ENCODE peak calls at places on chromosomes 1 and 21, in five cellular contexts. Y is heart right ventricle; A is CD4-positive, alpha-beta T cell; L is adrenal gland; Q is BJ. U is an unnamed sample.

GRCh38 chr1:35810096-35810860 is 2.5 kb downstream of the AGO4 start:
- DNase-seq in Y (no peak), A (no peak), L (no peak), Q (no peak), U (no peak)

GRCh38 chr21:36791695-36792451 is 93.0 kb downstream of the SIM2 start:
- DNase-seq in Y (peak), A (no peak), L (peak), Q (no peak), U (no peak)

GRCh38 chr1:110464340-110464739 is 13.4 kb downstream of the PROK1 start:
- DNase-seq in Y (no peak), A (no peak), L (no peak), Q (peak), U (no peak)

GRCh38 chr1:201731142-201731541 is 97.8 kb upstream of the IPO9 start:
- DNase-seq in Y (no peak), A (no peak), L (no peak), Q (no peak), U (no peak)

GRCh38 chr1:17248781-17249180 is at the start of gene PADI3:
- DNase-seq in Y (no peak), A (no peak), L (no peak), Q (no peak), U (no peak)

GRCh38 chr1:28580706-28581530 is 11.1 kb upstream of the RAB42 start:
- DNase-seq in Y (no peak), A (peak), L (peak), Q (no peak), U (no peak)

GRCh38 chr1:87472716-87473115 is 144.0 kb downstream of the LMO4 start:
- DNase-seq in Y (no peak), A (no peak), L (no peak), Q (no peak), U (no peak)

GRCh38 chr1:166975361-166976129 is at the start of gene ILDR2:
- DNase-seq in Y (peak), A (peak), L (peak), Q (no peak), U (no peak)

GRCh38 chr1:204147392-204148097 is 4.3 kb downstream of the ETNK2 start:
- DNase-seq in Y (no peak), A (no peak), L (no peak), Q (no peak), U (no peak)

GRCh38 chr1:16048573-16049189 is 5.1 kb downstream of the CLCNKB start:
- DNase-seq in Y (peak), A (peak), L (no peak), Q (no peak), U (no peak)

GRCh38 chr1:211775208-211775607 is 55.4 kb downstream of the LPGAT1 start:
- DNase-seq in Y (no peak), A (no peak), L (no peak), Q (peak), U (no peak)

DNA sequence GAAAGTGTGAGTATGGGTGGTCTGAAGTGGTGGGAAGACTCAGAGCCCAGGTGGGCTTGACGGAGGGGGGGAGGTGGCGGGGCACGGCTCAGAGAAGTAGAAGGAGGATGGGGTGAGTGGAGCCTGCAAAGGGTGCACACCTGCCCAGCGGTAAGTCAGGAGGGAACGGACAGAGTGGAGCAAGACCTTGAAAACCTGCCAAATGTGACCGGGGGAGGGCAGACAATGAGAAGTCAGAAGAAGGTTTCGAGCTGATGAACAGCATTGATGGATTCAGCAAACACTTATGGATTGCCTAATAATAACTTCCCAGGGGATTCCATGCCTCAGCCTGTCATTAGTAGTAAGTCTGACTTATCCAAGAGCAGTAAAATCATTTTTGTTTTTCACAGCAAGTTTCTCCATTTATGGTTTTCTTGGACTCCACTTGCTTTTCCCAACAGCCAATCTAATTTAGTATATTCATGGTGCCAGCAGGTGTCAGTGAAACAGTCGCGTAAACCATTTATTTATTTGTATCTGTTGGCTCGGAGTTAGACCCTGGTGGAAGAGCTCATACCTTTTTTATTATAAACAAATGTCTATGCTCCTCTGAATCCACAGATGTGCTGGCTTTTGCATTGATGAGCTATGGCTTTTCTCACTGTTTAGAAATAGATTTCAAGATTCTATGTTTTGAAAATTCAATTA is 279.1 kb downstream of the PCP4 start:
- DNase-seq in Y (no peak), A (no peak), L (no peak), Q (no peak), U (no peak)
- TF ChIP-seq CTCF in Y (no peak), A (no peak), L (no peak), Q (no peak), U (no peak)

DNA sequence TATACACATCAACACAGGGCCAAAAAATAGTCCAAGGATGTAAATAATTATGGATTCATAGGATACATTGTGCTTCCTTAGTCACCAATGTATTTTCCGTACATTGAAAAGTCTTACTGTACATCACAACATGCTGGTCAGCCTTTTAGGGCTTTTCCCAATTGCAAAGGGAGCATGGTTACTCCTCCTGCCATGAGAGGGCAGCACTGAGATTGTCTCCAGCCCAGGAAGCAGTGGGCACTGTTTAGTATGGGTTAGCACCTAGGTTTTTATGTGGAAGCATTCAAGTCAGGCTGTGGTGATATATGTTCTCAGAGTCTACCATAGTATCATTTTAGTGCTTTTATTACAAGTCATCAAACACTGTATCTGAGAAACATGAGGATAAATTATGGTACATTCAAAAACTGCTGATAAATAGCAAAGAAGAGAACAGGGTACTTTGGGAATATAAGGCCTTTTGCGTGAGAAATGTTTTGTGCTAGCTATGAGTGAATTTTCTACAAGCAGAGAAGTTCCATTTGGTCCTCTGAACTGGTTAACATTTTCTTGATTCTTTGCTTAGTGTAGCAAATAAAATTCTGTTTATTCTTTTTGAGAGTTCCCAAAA is 34.0 kb downstream of the ST6GALNAC5 start:
- DNase-seq in Y (no peak), A (no peak), L (peak), Q (no peak), U (peak)
- TF ChIP-seq CTCF in Y (peak), A (peak), L (peak), Q (peak), U (peak)

GRCh38 chr1:236541710-236542109 is 17.9 kb downstream of the LGALS8 start:
- DNase-seq in Y (no peak), A (no peak), L (no peak), Q (no peak), U (no peak)

GRCh38 chr1:236540813-236541465 is 17.2 kb downstream of the LGALS8 start:
- DNase-seq in Y (no peak), A (no peak), L (no peak), Q (no peak), U (no peak)

GRCh38 chr1:236545621-236546169 is 21.9 kb downstream of the LGALS8 start:
- DNase-seq in Y (no peak), A (no peak), L (no peak), Q (no peak), U (no peak)

GRCh38 chr1:236543065-236543669 is 19.4 kb downstream of the LGALS8 start:
- DNase-seq in Y (no peak), A (no peak), L (no peak), Q (no peak), U (no peak)
- TF ChIP-seq CTCF in Y (no peak), A (no peak), L (no peak), Q (peak), U (no peak)

DNA sequence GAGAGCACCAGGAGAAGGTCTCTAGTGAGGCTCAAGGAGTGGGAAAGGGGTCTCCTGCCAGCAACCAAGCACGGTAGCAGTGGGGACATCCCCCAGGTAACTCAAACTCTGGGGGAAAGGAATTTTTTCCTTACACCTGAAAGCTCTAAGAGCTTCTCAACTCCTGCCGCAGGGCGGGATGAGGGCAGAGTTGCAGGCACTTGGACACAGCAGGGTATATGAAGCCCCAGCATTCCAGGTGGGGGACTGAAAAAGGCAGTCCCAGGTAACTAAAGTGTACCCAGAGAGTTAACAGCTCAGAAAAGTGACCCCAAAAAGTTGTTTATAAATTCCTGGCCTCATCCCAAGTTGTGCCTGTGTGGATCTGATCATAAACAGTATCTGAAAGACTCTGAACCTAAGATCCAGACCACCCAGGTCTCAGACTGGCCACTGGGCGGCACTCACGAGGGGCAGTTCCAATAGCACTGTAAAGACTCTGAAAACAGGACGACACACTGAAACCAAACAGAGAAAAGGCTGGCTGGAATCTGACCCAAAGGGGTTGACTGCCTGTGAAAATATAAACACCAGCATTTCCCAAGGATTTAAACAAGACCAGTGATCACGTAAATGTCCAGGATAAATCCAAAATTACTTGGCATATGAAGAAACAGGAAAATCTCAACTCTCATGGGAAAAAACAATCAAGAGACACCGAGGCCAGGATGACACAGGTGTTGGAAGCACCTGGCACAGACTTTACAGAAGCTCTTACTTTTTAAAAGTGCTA is 47.5 kb downstream of the HSF2BP start:
- DNase-seq in Y (peak), A (no peak), L (peak), Q (no peak), U (no peak)
- TF ChIP-seq CTCF in Y (peak), A (peak), L (peak), Q (peak), U (peak)

GRCh38 chr1:232463226-232463625 is 166.7 kb downstream of the SIPA1L2 start:
- DNase-seq in Y (no peak), A (no peak), L (no peak), Q (no peak), U (no peak)

GRCh38 chr1:232464325-232464724 is 165.6 kb downstream of the SIPA1L2 start:
- DNase-seq in Y (no peak), A (no peak), L (no peak), Q (no peak), U (no peak)

GRCh38 chr1:232468249-232468648 is 161.7 kb downstream of the SIPA1L2 start:
- DNase-seq in Y (no peak), A (no peak), L (no peak), Q (no peak), U (no peak)

GRCh38 chr1:232470711-232471110 is 159.2 kb downstream of the SIPA1L2 start:
- DNase-seq in Y (no peak), A (no peak), L (no peak), Q (no peak), U (no peak)

GRCh38 chr1:232467073-232467760 is 162.7 kb downstream of the SIPA1L2 start:
- DNase-seq in Y (no peak), A (no peak), L (no peak), Q (no peak), U (no peak)
- TF ChIP-seq CTCF in Y (no peak), A (no peak), L (no peak), Q (no peak), U (no peak)